ENCODE peak calls at places on chromosomes 6 and 20, in ten cellular contexts. One of them, this sample, is unnamed.

GRCh38 chr6:41430875-41431274 is 95.5 kb downstream of the NCR2 start:
- DNase-seq in heart right ventricle: no peak
- DNase-seq in head of caudate nucleus: no peak
- DNase-seq in HEK293T: no peak
- DNase-seq in right lobe of liver: no peak
- DNase-seq in A549: peak
- DNase-seq in ovary: no peak
- DNase-seq in stimulated activated CD4-positive, alpha-beta T cell treated with anti-CD3 and anti-CD28 coated beads, Interleukin-15, amount 100 ng/mL, for 1 hour: no peak
- DNase-seq in pulmonary artery endothelial cell: no peak
- DNase-seq in activated naive CD4-positive, alpha-beta T cell treated with anti-CD3 and anti-CD28 coated beads, Interleukin-2, amount 10 ng/mL, durations not matched to agents 7 days and 5 days: no peak
- DNase-seq in this sample: no peak

GRCh38 chr6:88760091-88760490 is 203.3 kb downstream of the RNGTT start:
- DNase-seq in heart right ventricle: no peak
- DNase-seq in head of caudate nucleus: no peak
- DNase-seq in HEK293T: no peak
- DNase-seq in right lobe of liver: no peak
- DNase-seq in A549: no peak
- DNase-seq in ovary: no peak
- DNase-seq in stimulated activated CD4-positive, alpha-beta T cell treated with anti-CD3 and anti-CD28 coated beads, Interleukin-15, amount 100 ng/mL, for 1 hour: no peak
- DNase-seq in pulmonary artery endothelial cell: no peak
- DNase-seq in activated naive CD4-positive, alpha-beta T cell treated with anti-CD3 and anti-CD28 coated beads, Interleukin-2, amount 10 ng/mL, durations not matched to agents 7 days and 5 days: no peak
- DNase-seq in this sample: no peak

GRCh38 chr6:134502614-134503541 is 185.0 kb upstream of the SGK1 start:
- DNase-seq in heart right ventricle: no peak
- DNase-seq in head of caudate nucleus: no peak
- DNase-seq in HEK293T: no peak
- DNase-seq in right lobe of liver: peak
- DNase-seq in A549: no peak
- DNase-seq in ovary: no peak
- DNase-seq in stimulated activated CD4-positive, alpha-beta T cell treated with anti-CD3 and anti-CD28 coated beads, Interleukin-15, amount 100 ng/mL, for 1 hour: no peak
- DNase-seq in pulmonary artery endothelial cell: no peak
- DNase-seq in activated naive CD4-positive, alpha-beta T cell treated with anti-CD3 and anti-CD28 coated beads, Interleukin-2, amount 10 ng/mL, durations not matched to agents 7 days and 5 days: no peak
- DNase-seq in this sample: no peak

GRCh38 chr6:30206799-30207618 is 6.2 kb downstream of the TRIM26 start:
- DNase-seq in heart right ventricle: no peak
- DNase-seq in head of caudate nucleus: no peak
- DNase-seq in HEK293T: no peak
- DNase-seq in right lobe of liver: peak
- DNase-seq in A549: peak
- DNase-seq in ovary: no peak
- DNase-seq in stimulated activated CD4-positive, alpha-beta T cell treated with anti-CD3 and anti-CD28 coated beads, Interleukin-15, amount 100 ng/mL, for 1 hour: no peak
- DNase-seq in pulmonary artery endothelial cell: no peak
- DNase-seq in activated naive CD4-positive, alpha-beta T cell treated with anti-CD3 and anti-CD28 coated beads, Interleukin-2, amount 10 ng/mL, durations not matched to agents 7 days and 5 days: no peak
- DNase-seq in this sample: no peak

GRCh38 chr6:167547751-167548150 is 222.9 kb downstream of the TTLL2 start:
- DNase-seq in heart right ventricle: no peak
- DNase-seq in head of caudate nucleus: no peak
- DNase-seq in HEK293T: no peak
- DNase-seq in right lobe of liver: no peak
- DNase-seq in A549: no peak
- DNase-seq in ovary: no peak
- DNase-seq in stimulated activated CD4-positive, alpha-beta T cell treated with anti-CD3 and anti-CD28 coated beads, Interleukin-15, amount 100 ng/mL, for 1 hour: no peak
- DNase-seq in pulmonary artery endothelial cell: peak
- DNase-seq in activated naive CD4-positive, alpha-beta T cell treated with anti-CD3 and anti-CD28 coated beads, Interleukin-2, amount 10 ng/mL, durations not matched to agents 7 days and 5 days: no peak
- DNase-seq in this sample: no peak

GRCh38 chr6:56804996-56805395 is 149.9 kb upstream of the BEND6 start:
- DNase-seq in heart right ventricle: no peak
- DNase-seq in head of caudate nucleus: no peak
- DNase-seq in HEK293T: no peak
- DNase-seq in right lobe of liver: no peak
- DNase-seq in A549: peak
- DNase-seq in ovary: no peak
- DNase-seq in stimulated activated CD4-positive, alpha-beta T cell treated with anti-CD3 and anti-CD28 coated beads, Interleukin-15, amount 100 ng/mL, for 1 hour: no peak
- DNase-seq in pulmonary artery endothelial cell: peak
- DNase-seq in activated naive CD4-positive, alpha-beta T cell treated with anti-CD3 and anti-CD28 coated beads, Interleukin-2, amount 10 ng/mL, durations not matched to agents 7 days and 5 days: no peak
- DNase-seq in this sample: peak

GRCh38 chr6:168468046-168468445 is 27.1 kb downstream of the SMOC2 start:
- DNase-seq in heart right ventricle: no peak
- DNase-seq in head of caudate nucleus: no peak
- DNase-seq in HEK293T: no peak
- DNase-seq in right lobe of liver: no peak
- DNase-seq in A549: no peak
- DNase-seq in ovary: no peak
- DNase-seq in stimulated activated CD4-positive, alpha-beta T cell treated with anti-CD3 and anti-CD28 coated beads, Interleukin-15, amount 100 ng/mL, for 1 hour: no peak
- DNase-seq in pulmonary artery endothelial cell: no peak
- DNase-seq in activated naive CD4-positive, alpha-beta T cell treated with anti-CD3 and anti-CD28 coated beads, Interleukin-2, amount 10 ng/mL, durations not matched to agents 7 days and 5 days: no peak
- DNase-seq in this sample: no peak

GRCh38 chr20:19265646-19266374 is 53.4 kb downstream of the SLC24A3 start:
- DNase-seq in heart right ventricle: no peak
- DNase-seq in head of caudate nucleus: no peak
- DNase-seq in HEK293T: no peak
- DNase-seq in right lobe of liver: no peak
- DNase-seq in A549: no peak
- DNase-seq in ovary: no peak
- DNase-seq in stimulated activated CD4-positive, alpha-beta T cell treated with anti-CD3 and anti-CD28 coated beads, Interleukin-15, amount 100 ng/mL, for 1 hour: no peak
- DNase-seq in pulmonary artery endothelial cell: no peak
- DNase-seq in activated naive CD4-positive, alpha-beta T cell treated with anti-CD3 and anti-CD28 coated beads, Interleukin-2, amount 10 ng/mL, durations not matched to agents 7 days and 5 days: no peak
- DNase-seq in this sample: no peak

GRCh38 chr20:21719592-21720214 is 14.2 kb downstream of the PAX1 start:
- DNase-seq in heart right ventricle: peak
- DNase-seq in head of caudate nucleus: peak
- DNase-seq in HEK293T: peak
- DNase-seq in right lobe of liver: no peak
- DNase-seq in A549: peak
- DNase-seq in ovary: no peak
- DNase-seq in stimulated activated CD4-positive, alpha-beta T cell treated with anti-CD3 and anti-CD28 coated beads, Interleukin-15, amount 100 ng/mL, for 1 hour: no peak
- DNase-seq in pulmonary artery endothelial cell: peak
- DNase-seq in activated naive CD4-positive, alpha-beta T cell treated with anti-CD3 and anti-CD28 coated beads, Interleukin-2, amount 10 ng/mL, durations not matched to agents 7 days and 5 days: peak
- DNase-seq in this sample: peak

GRCh38 chr6:164021589-164022290 is 607.2 kb downstream of the QKI start:
- DNase-seq in heart right ventricle: no peak
- DNase-seq in head of caudate nucleus: no peak
- DNase-seq in HEK293T: no peak
- DNase-seq in right lobe of liver: no peak
- DNase-seq in A549: no peak
- DNase-seq in ovary: no peak
- DNase-seq in stimulated activated CD4-positive, alpha-beta T cell treated with anti-CD3 and anti-CD28 coated beads, Interleukin-15, amount 100 ng/mL, for 1 hour: no peak
- DNase-seq in pulmonary artery endothelial cell: no peak
- DNase-seq in activated naive CD4-positive, alpha-beta T cell treated with anti-CD3 and anti-CD28 coated beads, Interleukin-2, amount 10 ng/mL, durations not matched to agents 7 days and 5 days: no peak
- DNase-seq in this sample: no peak

GRCh38 chr6:45253457-45253856 is 74.7 kb upstream of the RUNX2 start:
- DNase-seq in heart right ventricle: no peak
- DNase-seq in head of caudate nucleus: no peak
- DNase-seq in HEK293T: no peak
- DNase-seq in right lobe of liver: no peak
- DNase-seq in A549: no peak
- DNase-seq in ovary: no peak
- DNase-seq in stimulated activated CD4-positive, alpha-beta T cell treated with anti-CD3 and anti-CD28 coated beads, Interleukin-15, amount 100 ng/mL, for 1 hour: no peak
- DNase-seq in pulmonary artery endothelial cell: no peak
- DNase-seq in activated naive CD4-positive, alpha-beta T cell treated with anti-CD3 and anti-CD28 coated beads, Interleukin-2, amount 10 ng/mL, durations not matched to agents 7 days and 5 days: no peak
- DNase-seq in this sample: no peak

GRCh38 chr6:474454-475185 is 83.1 kb downstream of the IRF4 start:
- DNase-seq in heart right ventricle: no peak
- DNase-seq in head of caudate nucleus: peak
- DNase-seq in HEK293T: no peak
- DNase-seq in right lobe of liver: no peak
- DNase-seq in A549: no peak
- DNase-seq in ovary: no peak
- DNase-seq in stimulated activated CD4-positive, alpha-beta T cell treated with anti-CD3 and anti-CD28 coated beads, Interleukin-15, amount 100 ng/mL, for 1 hour: peak
- DNase-seq in pulmonary artery endothelial cell: no peak
- DNase-seq in activated naive CD4-positive, alpha-beta T cell treated with anti-CD3 and anti-CD28 coated beads, Interleukin-2, amount 10 ng/mL, durations not matched to agents 7 days and 5 days: peak
- DNase-seq in this sample: peak

GRCh38 chr6:125794342-125795137 is 3.8 kb downstream of the NCOA7 start:
- DNase-seq in heart right ventricle: no peak
- DNase-seq in head of caudate nucleus: no peak
- DNase-seq in HEK293T: no peak
- DNase-seq in right lobe of liver: no peak
- DNase-seq in A549: no peak
- DNase-seq in ovary: no peak
- DNase-seq in stimulated activated CD4-positive, alpha-beta T cell treated with anti-CD3 and anti-CD28 coated beads, Interleukin-15, amount 100 ng/mL, for 1 hour: no peak
- DNase-seq in pulmonary artery endothelial cell: no peak
- DNase-seq in activated naive CD4-positive, alpha-beta T cell treated with anti-CD3 and anti-CD28 coated beads, Interleukin-2, amount 10 ng/mL, durations not matched to agents 7 days and 5 days: no peak
- DNase-seq in this sample: peak

GRCh38 chr20:46356195-46357029 is 48.1 kb upstream of the CDH22 start:
- DNase-seq in heart right ventricle: no peak
- DNase-seq in head of caudate nucleus: no peak
- DNase-seq in HEK293T: no peak
- DNase-seq in right lobe of liver: no peak
- DNase-seq in A549: no peak
- DNase-seq in ovary: no peak
- DNase-seq in stimulated activated CD4-positive, alpha-beta T cell treated with anti-CD3 and anti-CD28 coated beads, Interleukin-15, amount 100 ng/mL, for 1 hour: no peak
- DNase-seq in pulmonary artery endothelial cell: no peak
- DNase-seq in activated naive CD4-positive, alpha-beta T cell treated with anti-CD3 and anti-CD28 coated beads, Interleukin-2, amount 10 ng/mL, durations not matched to agents 7 days and 5 days: no peak
- DNase-seq in this sample: no peak

GRCh38 chr20:2287504-2287903 is 8.3 kb upstream of the TGM3 start:
- DNase-seq in heart right ventricle: no peak
- DNase-seq in head of caudate nucleus: no peak
- DNase-seq in HEK293T: no peak
- DNase-seq in right lobe of liver: no peak
- DNase-seq in A549: no peak
- DNase-seq in ovary: no peak
- DNase-seq in stimulated activated CD4-positive, alpha-beta T cell treated with anti-CD3 and anti-CD28 coated beads, Interleukin-15, amount 100 ng/mL, for 1 hour: no peak
- DNase-seq in pulmonary artery endothelial cell: no peak
- DNase-seq in activated naive CD4-positive, alpha-beta T cell treated with anti-CD3 and anti-CD28 coated beads, Interleukin-2, amount 10 ng/mL, durations not matched to agents 7 days and 5 days: no peak
- DNase-seq in this sample: no peak

GRCh38 chr6:122052501-122052900 is 347.0 kb upstream of the HSF2 start:
- DNase-seq in heart right ventricle: no peak
- DNase-seq in head of caudate nucleus: no peak
- DNase-seq in HEK293T: no peak
- DNase-seq in right lobe of liver: no peak
- DNase-seq in A549: no peak
- DNase-seq in ovary: no peak
- DNase-seq in stimulated activated CD4-positive, alpha-beta T cell treated with anti-CD3 and anti-CD28 coated beads, Interleukin-15, amount 100 ng/mL, for 1 hour: no peak
- DNase-seq in pulmonary artery endothelial cell: no peak
- DNase-seq in activated naive CD4-positive, alpha-beta T cell treated with anti-CD3 and anti-CD28 coated beads, Interleukin-2, amount 10 ng/mL, durations not matched to agents 7 days and 5 days: no peak
- DNase-seq in this sample: no peak

GRCh38 chr6:52361347-52361944 is 505 bp upstream of the PAQR8 start:
- DNase-seq in heart right ventricle: peak
- DNase-seq in head of caudate nucleus: peak
- DNase-seq in HEK293T: peak
- DNase-seq in right lobe of liver: peak
- DNase-seq in A549: no peak
- DNase-seq in ovary: peak
- DNase-seq in stimulated activated CD4-positive, alpha-beta T cell treated with anti-CD3 and anti-CD28 coated beads, Interleukin-15, amount 100 ng/mL, for 1 hour: peak
- DNase-seq in pulmonary artery endothelial cell: no peak
- DNase-seq in activated naive CD4-positive, alpha-beta T cell treated with anti-CD3 and anti-CD28 coated beads, Interleukin-2, amount 10 ng/mL, durations not matched to agents 7 days and 5 days: peak
- DNase-seq in this sample: no peak

GRCh38 chr6:162119349-162119748 is 608.2 kb downstream of the PRKN start:
- DNase-seq in heart right ventricle: peak
- DNase-seq in head of caudate nucleus: no peak
- DNase-seq in HEK293T: no peak
- DNase-seq in right lobe of liver: no peak
- DNase-seq in A549: no peak
- DNase-seq in ovary: no peak
- DNase-seq in stimulated activated CD4-positive, alpha-beta T cell treated with anti-CD3 and anti-CD28 coated beads, Interleukin-15, amount 100 ng/mL, for 1 hour: no peak
- DNase-seq in pulmonary artery endothelial cell: no peak
- DNase-seq in activated naive CD4-positive, alpha-beta T cell treated with anti-CD3 and anti-CD28 coated beads, Interleukin-2, amount 10 ng/mL, durations not matched to agents 7 days and 5 days: no peak
- DNase-seq in this sample: no peak

GRCh38 chr6:11536795-11537194 is 754 bp upstream of the TMEM170B start:
- DNase-seq in heart right ventricle: no peak
- DNase-seq in head of caudate nucleus: peak
- DNase-seq in HEK293T: no peak
- DNase-seq in right lobe of liver: no peak
- DNase-seq in A549: no peak
- DNase-seq in ovary: peak
- DNase-seq in stimulated activated CD4-positive, alpha-beta T cell treated with anti-CD3 and anti-CD28 coated beads, Interleukin-15, amount 100 ng/mL, for 1 hour: no peak
- DNase-seq in pulmonary artery endothelial cell: no peak
- DNase-seq in activated naive CD4-positive, alpha-beta T cell treated with anti-CD3 and anti-CD28 coated beads, Interleukin-2, amount 10 ng/mL, durations not matched to agents 7 days and 5 days: peak
- DNase-seq in this sample: no peak

GRCh38 chr6:5553767-5554166 is 292.5 kb downstream of the FARS2 start:
- DNase-seq in heart right ventricle: no peak
- DNase-seq in head of caudate nucleus: no peak
- DNase-seq in HEK293T: no peak
- DNase-seq in right lobe of liver: no peak
- DNase-seq in A549: no peak
- DNase-seq in ovary: no peak
- DNase-seq in stimulated activated CD4-positive, alpha-beta T cell treated with anti-CD3 and anti-CD28 coated beads, Interleukin-15, amount 100 ng/mL, for 1 hour: no peak
- DNase-seq in pulmonary artery endothelial cell: no peak
- DNase-seq in activated naive CD4-positive, alpha-beta T cell treated with anti-CD3 and anti-CD28 coated beads, Interleukin-2, amount 10 ng/mL, durations not matched to agents 7 days and 5 days: no peak
- DNase-seq in this sample: no peak

GRCh38 chr6:7697432-7697819 is 28.5 kb upstream of the BMP6 start:
- DNase-seq in heart right ventricle: no peak
- DNase-seq in head of caudate nucleus: no peak
- DNase-seq in HEK293T: no peak
- DNase-seq in right lobe of liver: no peak
- DNase-seq in A549: peak
- DNase-seq in ovary: no peak
- DNase-seq in stimulated activated CD4-positive, alpha-beta T cell treated with anti-CD3 and anti-CD28 coated beads, Interleukin-15, amount 100 ng/mL, for 1 hour: no peak
- DNase-seq in pulmonary artery endothelial cell: no peak
- DNase-seq in activated naive CD4-positive, alpha-beta T cell treated with anti-CD3 and anti-CD28 coated beads, Interleukin-2, amount 10 ng/mL, durations not matched to agents 7 days and 5 days: no peak
- DNase-seq in this sample: no peak